ENCODE peak calls at places on chromosome 22, in four cellular contexts. Z is GM23338; O is right atrium auricular region; K is CD8-positive, alpha-beta T cell. V is an unnamed sample.

GRCh38 chr22:49310354-49310753 is 517.3 kb downstream of the BRD1 start:
- DNase-seq in Z (no peak), O (peak; percentile 9), K (peak; percentile 1), V (no peak)

GRCh38 chr22:49906799-49907290 is 11.4 kb downstream of the ALG12 start:
- DNase-seq in Z (no peak), O (no peak), K (no peak), V (no peak)

GRCh38 chr22:21043856-21044535 is 1.8 kb upstream of the LRRC74B start:
- DNase-seq in Z (no peak), O (no peak), K (no peak), V (peak; percentile 15)

GRCh38 chr22:48675828-48676145 is 1151.9 kb downstream of the BRD1 start:
- DNase-seq in Z (no peak), O (no peak), K (no peak), V (no peak)

GRCh38 chr22:50473088-50473487 is 1.7 kb downstream of the SBF1 start:
- DNase-seq in Z (peak; percentile 57), O (no peak), K (peak; percentile 61), V (peak; percentile 67)

GRCh38 chr22:47920380-47920959 is 1158.0 kb downstream of the TBC1D22A start:
- DNase-seq in Z (no peak), O (no peak), K (no peak), V (no peak)

GRCh38 chr22:43126506-43127165 is 16.1 kb downstream of the BIK start:
- DNase-seq in Z (no peak), O (no peak), K (no peak), V (no peak)

GRCh38 chr22:41367039-41367679 is 14.6 kb upstream of the TEF start:
- DNase-seq in Z (peak; percentile 58), O (peak; percentile 94), K (no peak), V (peak; percentile 59)

GRCh38 chr22:47994899-47995573 is 1232.6 kb downstream of the TBC1D22A start:
- DNase-seq in Z (no peak), O (no peak), K (no peak), V (no peak)

GRCh38 chr22:32476804-32477203 is 2.2 kb downstream of the FBXO7 start:
- DNase-seq in Z (no peak), O (no peak), K (no peak), V (no peak)

GRCh38 chr22:41943661-41944209 is 3.2 kb downstream of the CENPM start:
- DNase-seq in Z (peak; percentile 61), O (no peak), K (no peak), V (no peak)

GRCh38 chr22:50293441-50294318 is 13.8 kb downstream of the PLXNB2 start:
- DNase-seq in Z (peak; percentile 90), O (no peak), K (no peak), V (no peak)

GRCh38 chr22:39129746-39130145 is 22.7 kb downstream of the CBX7 start:
- DNase-seq in Z (no peak), O (no peak), K (no peak), V (no peak)

GRCh38 chr22:28791841-28792490 is 8.4 kb downstream of the XBP1 start:
- DNase-seq in Z (no peak), O (no peak), K (no peak), V (peak; percentile 66)

GRCh38 chr22:49576241-49577141 is 251.2 kb downstream of the BRD1 start:
- DNase-seq in Z (no peak), O (no peak), K (no peak), V (no peak)

GRCh38 chr22:29693151-29693550 is 26.7 kb upstream of the CABP7 start:
- DNase-seq in Z (no peak), O (no peak), K (no peak), V (no peak)

GRCh38 chr22:24432059-24432853 is 4.9 kb downstream of the ADORA2A start:
- DNase-seq in Z (no peak), O (peak; percentile 74), K (peak; percentile 35), V (no peak)

GRCh38 chr22:24953294-24954113 is 988 bp downstream of the KIAA1671 start:
- DNase-seq in Z (peak; percentile 44), O (no peak), K (no peak), V (no peak)

GRCh38 chr22:38872831-38873248 is 824 bp upstream of the CBX6 start:
- DNase-seq in Z (peak; percentile 75), O (peak; percentile 73), K (no peak), V (no peak)

GRCh38 chr22:27114186-27114585 is 456.8 kb downstream of the MIAT start:
- DNase-seq in Z (no peak), O (no peak), K (no peak), V (no peak)

GRCh38 chr22:29912605-29913398 is 29.8 kb downstream of the MTMR3 start:
- DNase-seq in Z (no peak), O (no peak), K (no peak), V (no peak)

DNA sequence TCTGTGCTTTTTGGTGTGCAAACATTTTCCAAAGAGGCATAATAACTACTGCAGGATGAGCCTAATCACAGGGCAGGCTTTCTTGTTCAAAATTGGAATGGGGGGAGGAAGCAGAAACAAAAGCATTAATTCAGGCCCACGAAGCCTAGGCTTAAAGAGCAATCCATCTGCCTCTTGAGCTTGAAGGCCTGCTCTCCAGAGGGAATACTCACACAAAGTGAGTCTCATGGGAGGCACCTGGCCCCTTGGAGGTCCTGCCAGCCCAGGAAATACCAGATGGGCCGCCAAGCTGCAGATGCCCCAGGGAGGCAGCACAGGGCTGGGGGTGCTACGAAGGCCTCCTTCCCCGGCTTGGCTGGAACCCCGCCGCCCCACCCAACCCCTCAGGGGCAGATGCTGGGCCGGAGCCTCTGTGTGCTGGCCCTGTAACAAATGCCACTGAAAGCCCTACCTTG is 39.3 kb upstream of the COMT start:
- DNase-seq in Z (no peak), O (no peak), K (no peak), V (no peak)
- TF ChIP-seq CTCF in Z (no peak), O (no peak), K (no peak), V (no peak)

DNA sequence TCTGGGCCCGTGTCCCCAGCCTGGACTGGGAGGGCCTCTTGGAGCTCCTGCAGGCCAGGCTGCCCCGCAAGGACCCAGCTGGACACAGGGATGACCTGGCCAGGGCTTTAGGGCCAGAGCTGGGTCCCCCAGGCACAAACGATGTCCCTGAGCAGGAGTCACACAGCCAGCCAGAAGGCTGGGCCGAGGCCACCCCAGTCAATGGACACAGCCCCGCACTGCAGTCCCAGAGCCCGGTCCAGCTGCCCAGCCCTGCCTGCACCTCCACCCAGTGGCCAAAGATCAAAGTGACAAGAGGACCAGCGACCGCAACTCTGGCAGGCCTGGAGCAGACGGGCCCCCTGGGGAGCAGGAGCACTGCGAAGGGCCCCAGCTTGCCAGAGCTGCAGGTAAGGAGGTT is 38.2 kb downstream of the TRIOBP start:
- DNase-seq in Z (peak; percentile 76), O (peak; percentile 76), K (no peak), V (no peak)
- TF ChIP-seq CTCF in Z (peak; percentile 35), O (peak; percentile 20), K (no peak), V (no peak)

GRCh38 chr22:23180301-23180892 is at the start of gene BCR:
- DNase-seq in Z (peak; percentile 78), O (peak; percentile 72), K (peak; percentile 66), V (peak; percentile 88)
- TF ChIP-seq CTCF in Z (no peak), O (no peak), K (no peak), V (peak; percentile 10)

GRCh38 chr22:40209945-40210485 is 32.3 kb downstream of the TNRC6B start:
- DNase-seq in Z (no peak), O (no peak), K (no peak), V (no peak)
- TF ChIP-seq CTCF in Z (no peak), O (no peak), K (no peak), V (no peak)

GRCh38 chr22:23282089-23282501 is 101.8 kb downstream of the BCR start:
- DNase-seq in Z (no peak), O (peak; percentile 73), K (no peak), V (no peak)
- TF ChIP-seq CTCF in Z (no peak), O (no peak), K (peak; percentile 47), V (no peak)

GRCh38 chr22:35732116-35732515 is 14.4 kb downstream of the APOL5 start:
- DNase-seq in Z (no peak), O (no peak), K (no peak), V (no peak)
- TF ChIP-seq CTCF in Z (no peak), O (no peak), K (no peak), V (no peak)

GRCh38 chr22:44391481-44392445 is 79.0 kb upstream of the SHISAL1 start:
- DNase-seq in Z (peak; percentile 47), O (no peak), K (no peak), V (no peak)
- TF ChIP-seq CTCF in Z (no peak), O (no peak), K (no peak), V (no peak)

GRCh38 chr22:46835693-46836092 is 73.2 kb downstream of the TBC1D22A start:
- DNase-seq in Z (no peak), O (no peak), K (no peak), V (no peak)

GRCh38 chr22:46835288-46835687 is 72.8 kb downstream of the TBC1D22A start:
- DNase-seq in Z (no peak), O (no peak), K (no peak), V (no peak)

GRCh38 chr22:46830841-46831240 is 68.4 kb downstream of the TBC1D22A start:
- DNase-seq in Z (no peak), O (no peak), K (no peak), V (no peak)

GRCh38 chr22:46830001-46830715 is 67.7 kb downstream of the TBC1D22A start:
- DNase-seq in Z (no peak), O (peak; percentile 71), K (no peak), V (no peak)

DNA sequence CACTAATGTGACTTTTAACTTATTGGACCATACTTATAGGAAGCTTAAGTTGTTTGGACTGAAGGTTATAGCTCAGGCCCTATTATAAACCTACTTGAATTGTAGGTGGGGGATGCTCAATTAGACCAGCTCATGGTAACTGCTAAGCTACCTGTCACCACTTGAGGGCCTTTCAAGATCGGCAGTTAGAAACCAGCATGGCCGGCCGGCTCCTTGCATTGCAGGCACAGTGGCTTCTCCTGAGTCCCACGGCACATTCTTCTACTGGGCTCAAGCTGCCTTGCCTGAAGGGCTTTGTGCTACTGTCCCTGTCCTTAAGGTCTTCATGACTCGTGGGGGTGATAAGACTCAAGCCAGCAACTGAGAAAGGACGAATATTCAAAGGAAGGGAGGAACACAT is 70.8 kb downstream of the TBC1D22A start:
- DNase-seq in Z (peak; percentile 88), O (no peak), K (no peak), V (no peak)
- TF ChIP-seq CTCF in Z (peak; percentile 54), O (no peak), K (no peak), V (no peak)

GRCh38 chr22:45880732-45881523 is 96.0 kb downstream of the WNT7B start:
- DNase-seq in Z (peak; percentile 60), O (no peak), K (no peak), V (no peak)
- TF ChIP-seq CTCF in Z (no peak), O (no peak), K (no peak), V (no peak)

GRCh38 chr22:31150615-31151014 is 9.4 kb upstream of the RNF185 start:
- DNase-seq in Z (peak; percentile 21), O (no peak), K (no peak), V (no peak)
- TF ChIP-seq CTCF in Z (peak; percentile 60), O (no peak), K (no peak), V (no peak)